ENCODE peak calls at places on chromosomes 7 and 10, in four cellular contexts. One of them, this sample, is unnamed.

GRCh38 chr10:130455111-130455695 is 319.0 kb downstream of the GLRX3 start:
- DNase-seq in GM13976: no peak
- DNase-seq in SK-N-SH: no peak
- DNase-seq in fibroblast of the aortic adventitia: no peak
- DNase-seq in this sample: no peak

GRCh38 chr7:1663857-1664651 is 6.0 kb upstream of the ELFN1 start:
- DNase-seq in fibroblast of the aortic adventitia: no peak
- DNase-seq in GM13976: peak
- DNase-seq in SK-N-SH: peak
- DNase-seq in this sample: peak

GRCh38 chr7:151212626-151213025 is 2.3 kb upstream of the H2BK1 start:
- DNase-seq in SK-N-SH: no peak
- DNase-seq in fibroblast of the aortic adventitia: no peak
- DNase-seq in GM13976: no peak
- DNase-seq in this sample: no peak

GRCh38 chr7:134966691-134967090 is 19.6 kb upstream of the AGBL3 start:
- DNase-seq in SK-N-SH: no peak
- DNase-seq in fibroblast of the aortic adventitia: no peak
- DNase-seq in GM13976: no peak
- DNase-seq in this sample: no peak

GRCh38 chr7:146235210-146235609 is 118.6 kb downstream of the CNTNAP2 start:
- DNase-seq in fibroblast of the aortic adventitia: no peak
- DNase-seq in SK-N-SH: no peak
- DNase-seq in GM13976: no peak
- DNase-seq in this sample: no peak

GRCh38 chr10:121873236-121873635 is 54.6 kb downstream of the ATE1 start:
- DNase-seq in GM13976: no peak
- DNase-seq in SK-N-SH: no peak
- DNase-seq in fibroblast of the aortic adventitia: peak
- DNase-seq in this sample: no peak

GRCh38 chr10:60446855-60447254 is 57.2 kb upstream of the ANK3 start:
- DNase-seq in GM13976: no peak
- DNase-seq in fibroblast of the aortic adventitia: no peak
- DNase-seq in SK-N-SH: no peak
- DNase-seq in this sample: no peak

GRCh38 chr7:35988818-35989217 is 164.2 kb upstream of the EEPD1 start:
- DNase-seq in fibroblast of the aortic adventitia: peak
- DNase-seq in SK-N-SH: no peak
- DNase-seq in GM13976: no peak
- DNase-seq in this sample: no peak

GRCh38 chr10:125116652-125117310 is 43.6 kb downstream of the CTBP2 start:
- DNase-seq in GM13976: no peak
- DNase-seq in fibroblast of the aortic adventitia: no peak
- DNase-seq in SK-N-SH: no peak
- DNase-seq in this sample: no peak
- TF ChIP-seq CTCF in GM13976: no peak
- TF ChIP-seq CTCF in fibroblast of the aortic adventitia: no peak
- TF ChIP-seq CTCF in SK-N-SH: no peak
- TF ChIP-seq CTCF in this sample: no peak

GRCh38 chr7:5681423-5681822 is 100.0 kb downstream of the RNF216 start:
- DNase-seq in fibroblast of the aortic adventitia: no peak
- DNase-seq in GM13976: no peak
- DNase-seq in SK-N-SH: no peak
- DNase-seq in this sample: no peak

GRCh38 chr7:5677538-5678294 is 103.7 kb downstream of the RNF216 start:
- DNase-seq in GM13976: peak
- DNase-seq in fibroblast of the aortic adventitia: peak
- DNase-seq in SK-N-SH: peak
- DNase-seq in this sample: peak

GRCh38 chr7:5679047-5679740 is 102.3 kb downstream of the RNF216 start:
- DNase-seq in SK-N-SH: peak
- DNase-seq in fibroblast of the aortic adventitia: no peak
- DNase-seq in GM13976: no peak
- DNase-seq in this sample: peak

GRCh38 chr7:5679741-5680473 is 101.6 kb downstream of the RNF216 start:
- DNase-seq in GM13976: peak
- DNase-seq in fibroblast of the aortic adventitia: no peak
- DNase-seq in SK-N-SH: no peak
- DNase-seq in this sample: no peak

GRCh38 chr7:5678295-5679046 is 103.0 kb downstream of the RNF216 start:
- DNase-seq in fibroblast of the aortic adventitia: no peak
- DNase-seq in SK-N-SH: no peak
- DNase-seq in GM13976: no peak
- DNase-seq in this sample: peak
- TF ChIP-seq CTCF in fibroblast of the aortic adventitia: no peak
- TF ChIP-seq CTCF in SK-N-SH: no peak
- TF ChIP-seq CTCF in GM13976: no peak
- TF ChIP-seq CTCF in this sample: no peak

GRCh38 chr7:30505174-30505697 is 607 bp upstream of the GGCT start:
- DNase-seq in GM13976: no peak
- DNase-seq in fibroblast of the aortic adventitia: no peak
- DNase-seq in SK-N-SH: no peak
- DNase-seq in this sample: no peak
- TF ChIP-seq CTCF in GM13976: peak
- TF ChIP-seq CTCF in fibroblast of the aortic adventitia: peak
- TF ChIP-seq CTCF in SK-N-SH: peak
- TF ChIP-seq CTCF in this sample: no peak

GRCh38 chr10:107139237-107139636 is 25.3 kb downstream of the SORCS1 start:
- DNase-seq in GM13976: no peak
- DNase-seq in fibroblast of the aortic adventitia: no peak
- DNase-seq in SK-N-SH: no peak
- DNase-seq in this sample: no peak
- TF ChIP-seq CTCF in GM13976: no peak
- TF ChIP-seq CTCF in fibroblast of the aortic adventitia: no peak
- TF ChIP-seq CTCF in SK-N-SH: no peak
- TF ChIP-seq CTCF in this sample: peak

GRCh38 chr7:123961731-123962130 is 36.7 kb downstream of the SPAM1 start:
- DNase-seq in SK-N-SH: no peak
- DNase-seq in GM13976: no peak
- DNase-seq in fibroblast of the aortic adventitia: no peak
- DNase-seq in this sample: no peak

GRCh38 chr7:123972045-123972444 is 47.0 kb downstream of the SPAM1 start:
- DNase-seq in GM13976: no peak
- DNase-seq in SK-N-SH: no peak
- DNase-seq in fibroblast of the aortic adventitia: no peak
- DNase-seq in this sample: no peak

DNA sequence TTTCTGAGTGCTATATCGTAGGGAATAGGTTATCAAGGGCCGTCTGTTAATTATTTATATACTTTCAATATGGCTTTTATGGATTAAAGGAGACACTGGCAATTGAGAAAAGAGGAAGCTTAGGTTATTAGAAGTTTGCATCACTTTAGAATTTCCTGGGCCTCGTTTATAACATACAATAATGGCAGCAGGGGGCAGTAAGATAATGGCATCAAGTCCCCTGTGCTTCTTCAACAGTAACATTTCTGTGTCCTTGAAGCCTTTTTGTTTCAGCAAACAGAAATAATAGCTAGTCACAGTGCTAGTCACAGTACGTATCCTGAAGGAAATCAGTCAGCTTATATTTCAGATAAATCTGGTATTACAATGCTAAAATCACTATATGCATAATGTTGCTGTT is 41.9 kb downstream of the SPAM1 start:
- DNase-seq in GM13976: no peak
- DNase-seq in SK-N-SH: no peak
- DNase-seq in fibroblast of the aortic adventitia: peak
- DNase-seq in this sample: peak
- TF ChIP-seq CTCF in GM13976: no peak
- TF ChIP-seq CTCF in SK-N-SH: peak
- TF ChIP-seq CTCF in fibroblast of the aortic adventitia: peak
- TF ChIP-seq CTCF in this sample: peak

GRCh38 chr7:12623223-12623622 is 52.7 kb downstream of the SCIN start:
- DNase-seq in GM13976: no peak
- DNase-seq in SK-N-SH: no peak
- DNase-seq in fibroblast of the aortic adventitia: no peak
- DNase-seq in this sample: no peak

GRCh38 chr7:12620371-12620770 is 49.9 kb downstream of the SCIN start:
- DNase-seq in GM13976: no peak
- DNase-seq in fibroblast of the aortic adventitia: peak
- DNase-seq in SK-N-SH: no peak
- DNase-seq in this sample: no peak

GRCh38 chr7:12619461-12620069 is 49.0 kb downstream of the SCIN start:
- DNase-seq in SK-N-SH: no peak
- DNase-seq in GM13976: no peak
- DNase-seq in fibroblast of the aortic adventitia: no peak
- DNase-seq in this sample: peak

GRCh38 chr7:12625836-12626235 is 55.3 kb downstream of the SCIN start:
- DNase-seq in fibroblast of the aortic adventitia: no peak
- DNase-seq in GM13976: no peak
- DNase-seq in SK-N-SH: no peak
- DNase-seq in this sample: no peak

DNA sequence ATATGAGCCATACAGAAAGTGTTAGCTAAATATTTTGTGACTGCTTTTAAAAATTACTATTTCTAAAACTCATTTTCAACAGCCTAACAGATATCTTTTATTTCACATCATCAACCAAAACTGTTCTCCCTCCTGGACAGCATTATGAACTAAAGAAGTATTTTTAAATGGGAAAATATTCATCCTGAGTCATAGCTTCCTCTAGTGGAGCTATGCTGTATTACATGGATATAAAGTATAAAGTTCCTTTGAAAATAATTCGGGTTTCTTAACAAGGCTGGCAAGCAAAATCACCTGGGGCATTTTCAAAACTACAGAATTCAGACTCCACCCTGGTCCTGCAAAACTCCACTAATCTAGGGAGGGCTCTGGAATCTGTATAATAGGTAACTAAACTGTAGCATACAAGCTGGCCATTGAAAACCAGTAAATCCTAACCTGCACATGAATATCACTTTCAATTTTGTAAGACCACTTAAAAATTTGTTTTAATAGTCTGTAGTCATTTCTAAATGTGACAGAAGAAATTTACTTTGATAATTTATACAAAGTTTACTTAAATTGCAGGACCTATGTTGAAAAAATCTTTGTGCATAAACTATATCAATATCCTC is 53.5 kb downstream of the SCIN start:
- DNase-seq in SK-N-SH: peak
- DNase-seq in fibroblast of the aortic adventitia: peak
- DNase-seq in GM13976: no peak
- DNase-seq in this sample: peak
- TF ChIP-seq CTCF in SK-N-SH: peak
- TF ChIP-seq CTCF in fibroblast of the aortic adventitia: peak
- TF ChIP-seq CTCF in GM13976: peak
- TF ChIP-seq CTCF in this sample: peak

DNA sequence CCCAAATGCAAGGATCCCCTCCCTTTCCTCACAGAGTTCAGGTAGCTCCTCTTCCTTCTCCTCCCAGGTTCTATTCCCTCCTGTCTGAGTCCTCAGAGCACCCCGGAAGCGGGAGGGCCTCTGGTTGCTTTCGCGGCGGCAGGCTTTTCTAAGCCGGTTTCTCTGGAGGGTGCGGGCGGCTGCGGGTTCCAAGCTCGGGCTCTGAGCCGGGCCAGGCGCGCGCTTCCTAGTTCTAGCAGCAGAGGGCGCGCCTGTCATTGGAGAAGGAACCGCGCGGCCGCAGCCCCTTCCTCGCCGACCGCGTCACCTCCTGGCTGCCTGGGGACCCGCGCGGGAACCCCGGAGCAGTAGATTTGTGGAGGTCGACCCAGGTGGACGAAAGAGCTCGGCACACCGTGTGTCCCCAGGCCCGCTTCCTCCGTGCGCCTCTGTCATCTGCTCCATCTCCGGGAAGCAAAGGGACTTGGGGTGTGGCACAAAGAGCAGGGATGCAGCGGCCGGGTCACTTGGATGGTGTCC is 388.9 kb upstream of the PODXL start:
- DNase-seq in fibroblast of the aortic adventitia: peak
- DNase-seq in GM13976: peak
- DNase-seq in SK-N-SH: peak
- DNase-seq in this sample: peak
- TF ChIP-seq CTCF in fibroblast of the aortic adventitia: peak
- TF ChIP-seq CTCF in GM13976: peak
- TF ChIP-seq CTCF in SK-N-SH: peak
- TF ChIP-seq CTCF in this sample: peak

GRCh38 chr10:132577350-132578005 is 39.9 kb downstream of the INPP5A start:
- DNase-seq in SK-N-SH: peak
- DNase-seq in GM13976: no peak
- DNase-seq in fibroblast of the aortic adventitia: no peak
- DNase-seq in this sample: no peak
- TF ChIP-seq CTCF in SK-N-SH: peak
- TF ChIP-seq CTCF in GM13976: no peak
- TF ChIP-seq CTCF in fibroblast of the aortic adventitia: no peak
- TF ChIP-seq CTCF in this sample: no peak

This sample was measured in GM23338.